ENCODE peak calls at places on chromosomes 13 and 19, in ten cellular contexts. T is H9; P is iris pigment epithelial cell; W is activated T-helper 2 cell treated with anti-CD3 and anti-CD28 coated beads, Interferon-gamma antibody, Interleukin-2, Interleukin-4, amounts not matched to agents 10 μg/mL and 5 μg/mL and 100 μg/mL, durations not matched to agents 14 hours and 24 hours and 36 hours; R is skeletal muscle cell; I is glomerular endothelial cell; U is brain microvascular endothelial cell; Q is HEK293T; N is nucleus accumbens; M is DMS153. C is an unnamed sample.

GRCh38 chr13:97749174-97749573 is 204.3 kb upstream of the IPO5 start:
- DNase-seq in Q (no peak), R (no peak), I (no peak), N (no peak), U (no peak), W (no peak), M (no peak), T (no peak), P (peak), C (no peak)

GRCh38 chr13:95153647-95154405 is 147.4 kb downstream of the ABCC4 start:
- DNase-seq in P (peak), U (no peak), R (peak), T (no peak), N (no peak), W (no peak), M (peak), Q (no peak), I (peak), C (no peak)

GRCh38 chr13:111488466-111489132 is 168.2 kb downstream of the TEX29 start:
- DNase-seq in T (no peak), W (no peak), U (no peak), P (no peak), I (no peak), R (no peak), Q (no peak), N (no peak), M (no peak), C (no peak)

GRCh38 chr19:6062274-6062673 is 48.0 kb downstream of the RFX2 start:
- DNase-seq in U (no peak), P (peak), I (peak), N (no peak), M (no peak), Q (no peak), R (no peak), W (no peak), T (no peak), C (no peak)

GRCh38 chr13:34152409-34152808 is 334.5 kb downstream of the RFC3 start:
- DNase-seq in U (no peak), T (no peak), N (no peak), P (no peak), R (no peak), I (no peak), M (no peak), Q (no peak), W (no peak), C (no peak)

GRCh38 chr13:23766939-23767338 is 122.3 kb downstream of the MIPEP start:
- DNase-seq in T (no peak), M (no peak), R (no peak), P (no peak), I (no peak), N (no peak), W (no peak), Q (no peak), U (no peak), C (no peak)

GRCh38 chr19:11091343-11092153 is 2.3 kb downstream of the LDLR start:
- DNase-seq in Q (no peak), P (peak), R (peak), N (no peak), W (peak), T (no peak), U (peak), I (peak), M (peak), C (peak)

GRCh38 chr13:38527140-38527539 is 159.7 kb upstream of the FREM2 start:
- DNase-seq in T (no peak), U (no peak), R (no peak), N (no peak), P (no peak), I (no peak), M (no peak), W (no peak), Q (no peak), C (no peak)

GRCh38 chr13:100100115-100100879 is 11.4 kb downstream of the PCCA start:
- DNase-seq in I (peak), M (no peak), N (no peak), Q (no peak), W (no peak), U (peak), P (peak), R (no peak), T (no peak), C (no peak)

GRCh38 chr13:86840250-86841191 is 830.6 kb upstream of the SLITRK5 start:
- DNase-seq in M (no peak), W (no peak), Q (no peak), P (no peak), I (no peak), T (no peak), R (no peak), U (no peak), N (no peak), C (no peak)

GRCh38 chr13:90201198-90201597 is 1146.3 kb upstream of the MIR17HG start:
- DNase-seq in N (no peak), U (no peak), R (peak), Q (no peak), I (no peak), M (no peak), W (no peak), P (peak), T (no peak), C (no peak)

C was measured in activated T-helper 1 cell treated with anti-CD3 and anti-CD28 coated beads, Interleukin-12 subunit alpha, Interleukin-12 subunit beta, Interleukin-2, Interleukin-4 antibody, amounts not matched to agents 30 ng/mL and 10 ng/mL and 1 ng/mL, durations not matched to agents 14 hours and 24 hours and 36 hours.